ENCODE peak calls at places on chromosomes 3 and 15, in five cellular contexts. One of them, this sample, is unnamed.

GRCh38 chr3:24365168-24365567 is 129.5 kb downstream of the THRB start:
- DNase-seq in body of pancreas: peak; percentile 72
- DNase-seq in lung: peak; percentile 41
- DNase-seq in colonic mucosa: peak; percentile 71
- DNase-seq in IMR-90: peak; percentile 68
- DNase-seq in this sample: peak; percentile 44

GRCh38 chr3:148500791-148501360 is 196.8 kb upstream of the AGTR1 start:
- DNase-seq in colonic mucosa: no peak
- DNase-seq in body of pancreas: no peak
- DNase-seq in lung: no peak
- DNase-seq in IMR-90: no peak
- DNase-seq in this sample: no peak

GRCh38 chr15:36818260-36818659 is 238.8 kb downstream of the CDIN1 start:
- DNase-seq in body of pancreas: no peak
- DNase-seq in lung: no peak
- DNase-seq in colonic mucosa: no peak
- DNase-seq in IMR-90: no peak
- DNase-seq in this sample: no peak

GRCh38 chr3:80677796-80678195 is 910.0 kb upstream of the ROBO1 start:
- DNase-seq in lung: no peak
- DNase-seq in IMR-90: no peak
- DNase-seq in body of pancreas: no peak
- DNase-seq in colonic mucosa: no peak
- DNase-seq in this sample: no peak

GRCh38 chr3:149343951-149344350 is 10.5 kb upstream of the TM4SF18 start:
- DNase-seq in IMR-90: no peak
- DNase-seq in body of pancreas: no peak
- DNase-seq in lung: no peak
- DNase-seq in colonic mucosa: no peak
- DNase-seq in this sample: peak; percentile 22

GRCh38 chr3:47047673-47048072 is 68.2 kb downstream of the NBEAL2 start:
- DNase-seq in colonic mucosa: no peak
- DNase-seq in body of pancreas: no peak
- DNase-seq in lung: no peak
- DNase-seq in IMR-90: no peak
- DNase-seq in this sample: no peak

GRCh38 chr3:62128028-62128427 is 245.3 kb downstream of the FEZF2 start:
- DNase-seq in body of pancreas: no peak
- DNase-seq in colonic mucosa: no peak
- DNase-seq in lung: peak; percentile 38
- DNase-seq in IMR-90: no peak
- DNase-seq in this sample: no peak

GRCh38 chr15:74207652-74208440 is 5.3 kb upstream of the STRA6 start:
- DNase-seq in IMR-90: no peak
- DNase-seq in colonic mucosa: no peak
- DNase-seq in lung: no peak
- DNase-seq in body of pancreas: no peak
- DNase-seq in this sample: no peak

GRCh38 chr3:52452126-52452525 is 1.7 kb downstream of the TNNC1 start:
- DNase-seq in body of pancreas: no peak
- DNase-seq in lung: no peak
- DNase-seq in colonic mucosa: no peak
- DNase-seq in IMR-90: no peak
- DNase-seq in this sample: no peak

GRCh38 chr15:37789881-37790280 is 144.6 kb upstream of the TMCO5A start:
- DNase-seq in IMR-90: peak; percentile 86
- DNase-seq in colonic mucosa: no peak
- DNase-seq in lung: no peak
- DNase-seq in body of pancreas: no peak
- DNase-seq in this sample: no peak

GRCh38 chr15:85482896-85483295 is 102.5 kb downstream of the AKAP13 start:
- DNase-seq in body of pancreas: no peak
- DNase-seq in lung: no peak
- DNase-seq in IMR-90: peak; percentile 92
- DNase-seq in colonic mucosa: no peak
- DNase-seq in this sample: no peak

GRCh38 chr15:40293905-40294895 is 11.3 kb upstream of the ANKRD63 start:
- DNase-seq in body of pancreas: no peak
- DNase-seq in lung: no peak
- DNase-seq in colonic mucosa: no peak
- DNase-seq in IMR-90: no peak
- DNase-seq in this sample: no peak

GRCh38 chr3:197554196-197554561 is 1.6 kb downstream of the BDH1 start:
- DNase-seq in IMR-90: no peak
- DNase-seq in colonic mucosa: no peak
- DNase-seq in lung: no peak
- DNase-seq in body of pancreas: no peak
- DNase-seq in this sample: no peak

GRCh38 chr3:141498592-141499223 is 11.9 kb downstream of the RASA2 start:
- DNase-seq in IMR-90: no peak
- DNase-seq in colonic mucosa: peak; percentile 57
- DNase-seq in lung: peak; percentile 61
- DNase-seq in body of pancreas: no peak
- DNase-seq in this sample: no peak

GRCh38 chr3:159616234-159616825 is 372.3 kb upstream of the IL12A start:
- DNase-seq in lung: peak; percentile 59
- DNase-seq in body of pancreas: no peak
- DNase-seq in colonic mucosa: peak; percentile 58
- DNase-seq in IMR-90: peak; percentile 68
- DNase-seq in this sample: peak; percentile 72

GRCh38 chr3:10552631-10552943 is 47.2 kb upstream of the ATP2B2 start:
- DNase-seq in body of pancreas: no peak
- DNase-seq in IMR-90: no peak
- DNase-seq in colonic mucosa: no peak
- DNase-seq in lung: no peak
- DNase-seq in this sample: no peak

GRCh38 chr15:51830279-51830806 is 890 bp downstream of the TMOD3 start:
- DNase-seq in lung: no peak
- DNase-seq in colonic mucosa: no peak
- DNase-seq in body of pancreas: no peak
- DNase-seq in IMR-90: peak; percentile 51
- DNase-seq in this sample: no peak

GRCh38 chr3:187041362-187042061 is 97.8 kb downstream of the RPL39L start:
- DNase-seq in lung: no peak
- DNase-seq in colonic mucosa: no peak
- DNase-seq in IMR-90: peak; percentile 54
- DNase-seq in body of pancreas: no peak
- DNase-seq in this sample: no peak

GRCh38 chr3:148878073-148878472 is 13.0 kb downstream of the CPA3 start:
- DNase-seq in lung: no peak
- DNase-seq in body of pancreas: no peak
- DNase-seq in IMR-90: no peak
- DNase-seq in colonic mucosa: no peak
- DNase-seq in this sample: no peak

GRCh38 chr15:50425219-50425618 is 1.0 kb downstream of the USP8 start:
- DNase-seq in colonic mucosa: no peak
- DNase-seq in body of pancreas: no peak
- DNase-seq in lung: no peak
- DNase-seq in IMR-90: no peak
- DNase-seq in this sample: no peak

GRCh38 chr3:156551746-156552145 is 3.2 kb downstream of the SSR3 start:
- DNase-seq in IMR-90: peak; percentile 89
- DNase-seq in body of pancreas: no peak
- DNase-seq in lung: no peak
- DNase-seq in colonic mucosa: no peak
- DNase-seq in this sample: no peak

DNA sequence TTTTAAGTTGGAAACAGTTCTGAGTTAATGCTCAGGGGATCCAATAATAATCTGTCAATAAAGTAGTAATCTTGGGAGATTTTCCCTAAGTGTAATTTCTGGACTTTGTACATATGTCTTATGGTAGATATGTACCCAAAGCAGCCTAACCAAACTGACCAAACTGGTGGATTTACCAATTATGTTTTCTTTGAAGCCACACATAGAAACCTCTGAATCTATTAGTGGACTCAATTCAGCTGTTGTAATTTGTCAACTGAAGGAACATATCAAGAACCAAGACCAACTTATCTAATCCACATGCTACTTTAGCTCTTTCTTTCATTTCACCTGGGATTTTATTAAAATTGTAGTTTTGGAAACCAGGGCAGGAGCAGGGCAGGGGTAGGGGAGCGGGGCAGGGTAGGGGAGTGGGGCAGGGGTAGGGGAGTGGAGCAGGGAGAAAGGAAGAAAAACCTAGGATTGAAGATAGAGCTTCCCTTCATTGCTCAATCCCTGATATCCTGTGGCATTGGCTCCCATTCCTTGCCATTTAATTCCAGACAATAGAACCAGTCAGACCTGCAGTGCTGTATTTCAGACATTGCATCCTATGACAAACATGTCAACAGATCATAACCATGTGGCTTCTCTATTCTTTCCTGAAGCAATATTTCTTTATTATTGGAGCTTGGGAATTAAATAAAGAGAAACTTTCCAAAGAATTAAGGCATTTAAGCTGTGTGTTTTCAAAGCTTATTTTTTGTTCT is 101.8 kb downstream of the NFKBIZ start:
- DNase-seq in colonic mucosa: no peak
- DNase-seq in body of pancreas: no peak
- DNase-seq in lung: no peak
- DNase-seq in IMR-90: no peak
- DNase-seq in this sample: no peak
- TF ChIP-seq CTCF in colonic mucosa: no peak
- TF ChIP-seq CTCF in body of pancreas: no peak
- TF ChIP-seq CTCF in lung: no peak
- TF ChIP-seq CTCF in IMR-90: no peak
- TF ChIP-seq CTCF in this sample: no peak

DNA sequence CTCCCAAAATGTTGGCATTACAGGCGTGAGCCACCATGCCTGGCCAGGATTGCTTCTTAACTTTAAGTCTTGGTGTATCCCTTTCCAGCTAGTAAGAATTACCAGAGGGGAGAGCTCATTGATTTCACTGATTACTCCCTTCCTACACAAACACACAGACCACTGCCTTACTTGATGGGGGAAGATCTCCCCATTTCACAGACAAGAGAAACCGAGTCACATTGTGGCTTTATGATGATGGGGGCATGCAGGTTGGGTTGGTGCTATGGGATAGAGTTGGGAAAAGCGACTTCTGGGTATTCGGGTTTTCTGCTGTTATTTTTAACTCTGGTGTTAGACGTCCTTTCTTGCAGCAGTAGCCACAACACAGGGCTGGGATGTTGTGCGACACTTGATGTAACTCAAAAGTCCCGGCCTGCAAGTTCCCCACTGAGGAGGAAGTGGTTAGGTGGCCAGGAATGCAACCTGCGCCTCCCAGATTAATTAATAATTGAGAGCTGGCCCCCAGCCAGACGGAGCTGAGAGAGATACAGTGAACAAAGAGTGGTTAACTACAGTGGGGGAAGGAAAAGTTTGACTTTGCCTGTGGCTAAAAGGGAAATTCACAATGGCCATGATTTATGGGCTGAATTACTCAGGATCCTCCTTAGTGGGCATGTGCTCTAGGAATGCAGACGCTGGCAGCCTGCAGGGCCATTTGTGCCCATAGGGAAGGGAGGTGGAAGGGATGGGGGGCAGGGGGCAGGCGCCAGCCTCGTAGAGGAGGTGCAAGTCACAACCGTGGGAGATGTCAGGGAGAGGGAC is 63.6 kb downstream of the SMAD6 start:
- DNase-seq in IMR-90: no peak
- DNase-seq in colonic mucosa: peak; percentile 66
- DNase-seq in body of pancreas: peak; percentile 91
- DNase-seq in lung: peak; percentile 93
- DNase-seq in this sample: peak; percentile 75
- H3K4me1 ChIP-seq in IMR-90: peaks cover 65% of the 10 kb centered on the region
- H3K4me1 ChIP-seq in colonic mucosa: peaks cover 15% of the 10 kb centered on the region
- H3K4me1 ChIP-seq in body of pancreas: peaks cover 80% of the 10 kb centered on the region
- H3K4me1 ChIP-seq in lung: peaks cover 22% of the 10 kb centered on the region
- H3K4me1 ChIP-seq in this sample: peaks cover 60% of the 10 kb centered on the region

DNA sequence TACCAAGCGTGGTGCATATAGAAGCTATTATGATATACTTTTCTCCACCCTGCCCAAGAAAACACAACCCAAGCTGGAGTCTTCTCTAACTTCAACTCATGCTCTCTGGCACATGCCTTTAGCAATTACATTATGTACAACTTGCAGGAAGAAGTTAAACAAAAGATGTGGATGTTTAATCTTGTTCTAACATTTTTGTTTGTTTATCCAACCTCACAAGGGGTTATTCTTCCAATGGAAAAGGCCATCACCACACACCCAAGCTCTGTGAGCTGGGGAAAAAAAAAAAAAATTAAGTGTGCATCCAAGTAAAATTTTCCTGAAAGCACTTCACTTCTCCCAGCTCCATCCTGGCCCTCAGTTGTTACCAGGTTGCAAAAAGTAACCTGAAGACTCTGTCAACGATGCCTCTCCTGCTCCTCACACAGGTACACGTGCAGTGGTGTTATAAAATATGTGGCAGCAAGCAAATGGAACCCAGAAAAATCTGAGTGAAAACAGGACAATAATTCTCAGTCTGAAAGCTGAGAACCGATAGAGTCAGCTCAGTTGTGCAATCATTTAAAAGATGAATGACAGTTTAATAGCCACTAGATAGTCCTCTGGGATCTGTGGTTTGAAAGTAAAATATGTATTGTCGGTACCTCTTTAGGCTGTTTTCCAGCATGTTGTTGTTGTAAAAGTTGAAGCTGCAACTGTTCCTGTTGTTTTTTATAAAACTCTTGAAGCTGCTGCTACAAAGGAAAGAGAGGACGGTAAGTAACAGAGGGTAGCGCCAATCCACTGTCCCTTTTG is 531.4 kb downstream of the FOXP1 start:
- DNase-seq in colonic mucosa: no peak
- DNase-seq in IMR-90: peak; percentile 40
- DNase-seq in body of pancreas: no peak
- DNase-seq in lung: no peak
- DNase-seq in this sample: no peak
- H3K36me3 ChIP-seq in colonic mucosa: no peaks in the 10 kb centered on the region
- H3K36me3 ChIP-seq in IMR-90: peaks cover 34% of the 10 kb centered on the region
- H3K36me3 ChIP-seq in body of pancreas: peaks cover 6% of the 10 kb centered on the region
- H3K36me3 ChIP-seq in lung: peaks cover 12% of the 10 kb centered on the region
- H3K36me3 ChIP-seq in this sample: no peaks in the 10 kb centered on the region

GRCh38 chr3:27720899-27721716 is 1.0 kb downstream of the EOMES start:
- DNase-seq in body of pancreas: no peak
- DNase-seq in IMR-90: no peak
- DNase-seq in lung: no peak
- DNase-seq in colonic mucosa: no peak
- DNase-seq in this sample: peak; percentile 35
- TF ChIP-seq CTCF in body of pancreas: no peak
- TF ChIP-seq CTCF in IMR-90: no peak
- TF ChIP-seq CTCF in lung: no peak
- TF ChIP-seq CTCF in colonic mucosa: no peak
- TF ChIP-seq CTCF in this sample: no peak

DNA sequence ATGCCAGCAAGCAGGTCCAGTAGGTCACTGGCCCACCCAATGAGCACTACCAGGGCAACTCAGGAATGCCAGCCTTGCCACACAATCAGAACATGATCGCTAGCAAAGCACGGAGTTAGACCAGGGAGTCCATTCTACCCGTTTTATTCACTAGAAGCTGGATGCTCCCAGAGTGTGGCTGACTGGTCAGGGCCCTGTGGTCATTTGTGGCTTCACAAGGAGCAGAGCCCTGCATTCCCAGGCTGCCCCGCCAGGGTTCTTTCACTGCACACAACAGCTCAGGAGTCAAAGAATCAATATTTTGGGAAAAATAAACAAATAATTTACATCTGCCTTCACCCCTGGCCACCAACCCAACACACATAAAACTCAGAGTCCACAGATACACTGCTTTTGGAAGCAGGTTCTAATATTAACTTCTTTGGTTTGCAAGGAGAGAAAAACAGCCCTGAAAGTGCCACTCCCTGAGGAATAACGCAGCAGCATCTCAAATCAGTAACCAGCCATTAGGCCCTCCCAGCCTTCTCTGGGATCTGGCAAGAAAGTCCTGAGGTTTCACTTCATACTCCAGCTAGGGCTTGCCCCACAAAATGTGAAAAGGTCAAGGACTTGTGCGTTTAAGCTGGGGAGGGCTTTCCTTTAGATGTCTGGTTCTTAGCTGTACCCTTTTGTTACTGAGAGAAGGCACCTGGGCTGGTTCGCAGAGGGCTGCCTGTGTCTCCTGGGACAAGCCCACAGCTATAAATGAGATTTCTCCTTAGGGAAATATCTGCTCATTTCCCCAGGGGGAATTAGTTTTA is 16.0 kb downstream of the SIAH2 start:
- DNase-seq in lung: no peak
- DNase-seq in IMR-90: no peak
- DNase-seq in body of pancreas: no peak
- DNase-seq in colonic mucosa: no peak
- DNase-seq in this sample: no peak
- H3K4me1 ChIP-seq in lung: peaks cover 4% of the 10 kb centered on the region
- H3K4me1 ChIP-seq in IMR-90: peaks cover 17% of the 10 kb centered on the region
- H3K4me1 ChIP-seq in body of pancreas: peaks cover 78% of the 10 kb centered on the region
- H3K4me1 ChIP-seq in colonic mucosa: peaks cover 23% of the 10 kb centered on the region
- H3K4me1 ChIP-seq in this sample: peaks cover 13% of the 10 kb centered on the region